ENCODE peak calls at places on chromosomes 4 and X, in five cellular contexts. T, L, O, S and I are unnamed samples.

GRCh38 chr4:165873298-165874071 is 448 bp downstream of the TLL1 start:
- DNase-seq in T (no peak), L (no peak), O (no peak), S (peak), I (no peak)

GRCh38 chrX:34638116-34638515 is 19.0 kb downstream of the TMEM47 start:
- DNase-seq in T (no peak), L (peak), O (no peak), S (no peak), I (no peak)

GRCh38 chr4:175671491-175671934 is 140.6 kb downstream of the GPM6A start:
- DNase-seq in T (no peak), L (no peak), O (no peak), S (no peak), I (no peak)

GRCh38 chr4:120266602-120267001 is 200.0 kb upstream of the MAD2L1 start:
- DNase-seq in T (no peak), L (no peak), O (no peak), S (no peak), I (no peak)

GRCh38 chr4:151744614-151745013 is 16.2 kb downstream of the GATB start:
- DNase-seq in T (no peak), L (peak), O (no peak), S (no peak), I (no peak)

GRCh38 chr4:126558596-126558995 is 1074.2 kb upstream of the INTU start:
- DNase-seq in T (no peak), L (no peak), O (no peak), S (no peak), I (no peak)

GRCh38 chrX:37332987-37333658 is 16.0 kb upstream of the PRRG1 start:
- DNase-seq in T (no peak), L (no peak), O (no peak), S (no peak), I (no peak)

GRCh38 chr4:30630431-30630830 is 89.7 kb upstream of the PCDH7 start:
- DNase-seq in T (no peak), L (no peak), O (no peak), S (no peak), I (no peak)

GRCh38 chr4:38730830-38731646 is 51.8 kb downstream of the TLR10 start:
- DNase-seq in T (peak), L (peak), O (no peak), S (peak), I (peak)

GRCh38 chr4:52868138-52868537 is 6.0 kb downstream of the RASL11B start:
- DNase-seq in T (no peak), L (no peak), O (no peak), S (no peak), I (no peak)

GRCh38 chrX:121093011-121093410 is 45.6 kb downstream of the GLUD2 start:
- DNase-seq in T (no peak), L (no peak), O (no peak), S (no peak), I (no peak)

GRCh38 chr4:176545886-176546285 is 226.1 kb downstream of the SPCS3 start:
- DNase-seq in T (no peak), L (no peak), O (no peak), S (no peak), I (no peak)

GRCh38 chr4:92012899-92013867 is 290.6 kb upstream of the GRID2 start:
- DNase-seq in T (no peak), L (no peak), O (no peak), S (peak), I (no peak)

GRCh38 chrX:8191022-8191421 is 20.0 kb upstream of the VCX2 start:
- DNase-seq in T (peak), L (no peak), O (no peak), S (no peak), I (no peak)

GRCh38 chrX:19867411-19867732 is 20.0 kb downstream of the SH3KBP1 start:
- DNase-seq in T (no peak), L (no peak), O (no peak), S (no peak), I (no peak)

GRCh38 chr4:118790544-118790943 is 45.4 kb downstream of the SEC24D start:
- DNase-seq in T (no peak), L (no peak), O (no peak), S (no peak), I (no peak)

GRCh38 chr4:2082118-2082517 is 23.0 kb downstream of the NAT8L start:
- DNase-seq in T (no peak), L (no peak), O (no peak), S (peak), I (no peak)

GRCh38 chr4:24262084-24262483 is 322.3 kb downstream of the DHX15 start:
- DNase-seq in T (no peak), L (no peak), O (no peak), S (no peak), I (no peak)

GRCh38 chr4:57631147-57631546 is 521.0 kb upstream of the IGFBP7 start:
- DNase-seq in T (no peak), L (no peak), O (no peak), S (no peak), I (no peak)

GRCh38 chrX:13994681-13995080 is 35.0 kb downstream of the GEMIN8 start:
- DNase-seq in T (no peak), L (no peak), O (no peak), S (no peak), I (no peak)

GRCh38 chr4:16123356-16124084 is 39.7 kb upstream of the PROM1 start:
- DNase-seq in T (no peak), L (no peak), O (no peak), S (peak), I (no peak)

GRCh38 chr4:168712316-168712855 is 215.5 kb downstream of the PALLD start:
- DNase-seq in T (no peak), L (no peak), O (no peak), S (no peak), I (no peak)

GRCh38 chr4:37635155-37635554 is 51.0 kb downstream of the RELL1 start:
- DNase-seq in T (no peak), L (no peak), O (no peak), S (no peak), I (no peak)

GRCh38 chrX:120380699-120381098 is 18.8 kb downstream of the ATP1B4 start:
- DNase-seq in T (no peak), L (no peak), O (no peak), S (no peak), I (no peak)

GRCh38 chr4:31984872-31985271 is 1264.7 kb downstream of the PCDH7 start:
- DNase-seq in T (no peak), L (no peak), O (no peak), S (no peak), I (no peak)

GRCh38 chr4:119543794-119544193 is 84.8 kb downstream of the PDE5A start:
- DNase-seq in T (no peak), L (no peak), O (no peak), S (no peak), I (no peak)

GRCh38 chrX:7654316-7654715 is 188.7 kb upstream of the VCX start:
- DNase-seq in T (no peak), L (no peak), O (no peak), S (no peak), I (no peak)

GRCh38 chr4:86498560-86499166 is 95.5 kb upstream of the PTPN13 start:
- DNase-seq in T (no peak), L (peak), O (no peak), S (no peak), I (no peak)

GRCh38 chr4:110411599-110412011 is 64.3 kb upstream of the ENPEP start:
- DNase-seq in T (no peak), L (no peak), O (no peak), S (no peak), I (no peak)

GRCh38 chr4:23648846-23649596 is 240.8 kb downstream of the PPARGC1A start:
- DNase-seq in T (no peak), L (no peak), O (no peak), S (no peak), I (no peak)

GRCh38 chr4:60757986-60758385 is 442.1 kb upstream of the ADGRL3 start:
- DNase-seq in T (no peak), L (no peak), O (no peak), S (no peak), I (no peak)

GRCh38 chrX:76454456-76454927 is 27.0 kb downstream of the MAGEE1 start:
- DNase-seq in T (no peak), L (peak), O (no peak), S (no peak), I (no peak)

GRCh38 chr4:148060264-148061138 is 328.6 kb downstream of the ARHGAP10 start:
- DNase-seq in T (no peak), L (no peak), O (no peak), S (no peak), I (no peak)

GRCh38 chr4:180827193-180827592 is 1416.0 kb upstream of the TENM3 start:
- DNase-seq in T (no peak), L (no peak), O (no peak), S (no peak), I (no peak)

GRCh38 chr4:173332963-173333657 is 1.0 kb downstream of the HMGB2 start:
- DNase-seq in T (no peak), L (no peak), O (no peak), S (no peak), I (no peak)

GRCh38 chrX:130669233-130669632 is 233.8 kb downstream of the ENOX2 start:
- DNase-seq in T (no peak), L (no peak), O (no peak), S (no peak), I (no peak)

GRCh38 chr4:20319785-20320184 is 68.1 kb downstream of the SLIT2 start:
- DNase-seq in T (no peak), L (no peak), O (no peak), S (no peak), I (no peak)

GRCh38 chrX:136193771-136194170 is 46.4 kb downstream of the FHL1 start:
- DNase-seq in T (no peak), L (no peak), O (no peak), S (no peak), I (no peak)

GRCh38 chrX:103792916-103793540 is 16.4 kb downstream of the PLP1 start:
- DNase-seq in T (no peak), L (no peak), O (no peak), S (no peak), I (no peak)

GRCh38 chr4:30815685-30816084 is 95.5 kb downstream of the PCDH7 start:
- DNase-seq in T (no peak), L (no peak), O (no peak), S (no peak), I (no peak)

DNA sequence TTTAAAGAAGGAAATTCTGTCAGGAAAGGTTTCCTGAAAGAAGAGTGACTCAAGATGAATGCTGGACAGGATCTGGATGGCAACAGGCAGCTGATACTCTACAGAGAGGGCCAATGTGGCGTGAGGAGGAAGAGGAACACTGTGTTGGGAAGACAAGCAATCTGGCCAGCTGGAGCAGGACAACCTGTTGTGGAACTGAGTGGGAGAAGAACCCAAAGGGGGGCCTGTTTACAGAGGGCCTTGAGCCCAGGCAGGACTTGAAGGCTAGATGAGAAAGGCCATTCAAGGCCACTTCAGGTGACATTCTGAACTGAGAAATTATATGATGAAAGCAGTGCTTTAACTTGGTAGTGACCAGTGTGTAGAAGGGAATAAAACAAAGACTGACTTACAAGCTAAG is 8.5 kb downstream of the OTUD4 start:
- DNase-seq in T (no peak), L (no peak), O (no peak), S (no peak), I (no peak)
- TF ChIP-seq POLR2A in T (no peak), L (no peak), O (no peak), S (no peak), I (no peak)

GRCh38 chr4:158161561-158162354 is 11.1 kb downstream of the GASK1B start:
- DNase-seq in T (peak), L (no peak), O (no peak), S (no peak), I (no peak)

GRCh38 chr4:158163941-158164665 is 8.7 kb downstream of the GASK1B start:
- DNase-seq in T (no peak), L (no peak), O (no peak), S (no peak), I (no peak)

GRCh38 chr4:158159718-158160094 is 13.1 kb downstream of the GASK1B start:
- DNase-seq in T (no peak), L (no peak), O (no peak), S (no peak), I (no peak)

GRCh38 chr4:158164849-158165248 is 8.0 kb downstream of the GASK1B start:
- DNase-seq in T (no peak), L (no peak), O (no peak), S (no peak), I (no peak)

DNA sequence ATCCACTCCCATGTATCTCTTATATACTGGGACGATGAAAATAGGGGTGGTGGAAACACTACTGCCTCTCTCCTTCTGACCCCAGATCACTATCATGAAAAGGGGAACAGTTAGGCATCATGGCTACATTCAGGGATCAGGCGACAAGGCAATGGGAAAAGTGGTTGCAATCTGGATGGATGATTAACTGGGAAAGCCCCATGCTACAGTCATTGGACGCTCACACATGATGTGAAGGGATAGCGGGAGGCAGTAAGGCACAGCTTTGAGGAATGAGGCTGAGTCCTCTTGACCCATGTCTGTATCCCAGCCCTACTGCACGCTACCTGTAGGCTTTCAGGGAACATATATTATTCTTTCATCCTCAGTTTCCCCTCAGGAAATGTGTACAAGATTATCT is 10.2 kb downstream of the GASK1B start:
- DNase-seq in T (no peak), L (no peak), O (no peak), S (no peak), I (no peak)
- TF ChIP-seq POLR2A in T (no peak), L (no peak), O (no peak), S (no peak), I (no peak)

GRCh38 chrX:15493118-15494082 is at the start of gene PIR:
- DNase-seq in T (peak), L (peak), O (peak), S (peak), I (no peak)
- TF ChIP-seq POLR2A in T (no peak), L (peak), O (no peak), S (no peak), I (no peak)

GRCh38 chrX:154408659-154409221 is 314 bp downstream of the DNASE1L1 start:
- DNase-seq in T (no peak), L (no peak), O (no peak), S (no peak), I (no peak)
- TF ChIP-seq POLR2A in T (no peak), L (peak), O (no peak), S (no peak), I (no peak)

DNA sequence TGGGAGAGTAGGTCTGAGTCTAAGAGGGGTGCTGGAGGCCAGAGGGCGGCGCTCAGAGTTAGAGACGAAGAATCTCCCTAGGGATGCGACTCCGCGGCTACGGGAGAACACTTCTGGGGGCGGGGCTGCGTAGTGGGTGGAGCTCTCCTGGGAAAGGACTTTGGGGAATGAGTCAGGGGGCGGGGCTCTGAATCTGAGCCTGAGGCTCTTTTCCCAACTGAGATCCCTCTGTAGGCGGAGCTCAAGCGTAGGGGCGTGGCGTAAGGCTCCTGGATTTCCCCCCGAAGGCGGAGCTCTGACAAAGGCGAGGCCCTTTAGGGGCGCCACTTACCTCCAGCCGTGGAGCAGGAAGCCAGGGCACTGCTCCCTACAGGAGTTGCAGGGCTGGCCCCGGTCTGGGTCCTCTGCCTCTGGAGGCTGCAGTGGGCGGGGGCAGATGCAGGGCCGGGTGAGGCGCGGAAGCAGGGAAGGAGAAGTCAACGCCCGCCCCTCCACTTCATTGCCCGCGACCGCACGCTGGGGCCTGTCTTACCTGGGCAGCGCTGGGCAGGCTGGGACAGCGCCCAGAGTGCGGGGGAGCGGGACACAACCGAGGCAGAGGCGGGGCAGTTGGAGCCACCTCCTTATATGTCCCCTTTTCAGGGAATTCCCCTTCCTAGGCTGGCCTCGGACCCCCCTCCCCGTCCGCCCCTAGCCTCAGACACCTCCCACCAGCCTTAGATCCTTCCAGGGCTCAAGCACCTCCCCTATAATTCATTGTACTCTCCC is 1.7 kb downstream of the PRICKLE3 start:
- DNase-seq in T (peak), L (peak), O (peak), S (peak), I (no peak)
- TF ChIP-seq POLR2A in T (no peak), L (peak), O (no peak), S (no peak), I (peak)

GRCh38 chr4:80201326-80202151 is 4.2 kb downstream of the PRDM8 start:
- DNase-seq in T (no peak), L (no peak), O (no peak), S (no peak), I (no peak)

GRCh38 chr4:80202190-80202711 is 4.9 kb downstream of the PRDM8 start:
- DNase-seq in T (peak), L (no peak), O (no peak), S (peak), I (no peak)

GRCh38 chr4:80199947-80200346 is 2.6 kb downstream of the PRDM8 start:
- DNase-seq in T (no peak), L (no peak), O (no peak), S (no peak), I (no peak)

GRCh38 chr4:80204433-80204832 is 7.1 kb downstream of the PRDM8 start:
- DNase-seq in T (no peak), L (no peak), O (no peak), S (no peak), I (no peak)

DNA sequence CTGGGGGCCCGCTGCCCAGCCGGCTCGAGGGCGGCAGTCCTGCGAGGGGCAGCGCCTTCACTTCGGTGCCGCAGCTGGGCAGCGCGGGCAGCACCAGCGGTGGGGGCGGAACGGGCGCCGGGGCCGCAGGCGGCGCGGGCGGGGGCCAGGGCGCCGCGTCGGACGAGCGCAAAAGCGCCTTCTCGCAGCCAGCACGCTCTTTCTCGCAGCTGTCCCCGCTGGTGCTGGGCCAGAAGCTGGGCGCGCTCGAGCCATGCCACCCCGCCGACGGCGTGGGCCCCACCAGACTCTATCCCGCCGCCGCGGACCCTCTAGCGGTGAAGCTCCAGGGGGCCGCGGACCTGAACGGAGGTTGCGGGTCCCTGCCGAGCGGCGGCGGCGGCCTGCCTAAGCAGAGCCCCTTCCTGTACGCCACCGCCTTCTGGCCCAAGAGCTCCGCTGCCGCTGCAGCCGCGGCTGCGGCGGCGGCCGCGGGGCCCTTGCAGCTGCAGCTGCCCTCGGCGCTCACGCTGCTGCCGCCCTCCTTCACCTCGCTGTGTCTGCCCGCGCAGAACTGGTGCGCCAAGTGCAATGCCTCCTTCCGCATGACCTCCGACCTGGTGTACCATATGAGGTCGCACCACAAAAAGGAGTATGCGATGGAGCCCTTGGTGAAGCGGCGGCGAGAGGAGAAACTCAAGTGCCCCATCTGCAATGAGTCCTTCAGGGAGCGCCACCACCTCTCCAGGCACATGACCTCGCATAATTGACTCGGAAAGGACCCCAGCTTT is 5.7 kb downstream of the PRDM8 start:
- DNase-seq in T (no peak), L (no peak), O (no peak), S (no peak), I (no peak)
- TF ChIP-seq POLR2A in T (no peak), L (no peak), O (no peak), S (no peak), I (no peak)

GRCh38 chrX:33415454-33415853 is 204.1 kb upstream of the DMD start:
- DNase-seq in T (no peak), L (no peak), O (no peak), S (no peak), I (no peak)
- TF ChIP-seq POLR2A in T (no peak), L (no peak), O (no peak), S (no peak), I (no peak)